ENCODE peak calls at places on chromosomes 12 and 14, in eight cellular contexts. C, O, H, M, E, T, I and P are unnamed samples.
A peak's percentile ranks its signal among the peaks of the same experiment; 100 is the strongest.

GRCh38 chr12:13362260-13362841 is 165.8 kb downstream of the EMP1 start:
- DNase-seq in E (no peak), T (no peak), H (peak; percentile 77), C (peak; percentile 53), I (peak; percentile 57), O (peak; percentile 43), M (peak; percentile 83), P (peak; percentile 63)

GRCh38 chr14:101564819-101565698 is 3.8 kb downstream of the DIO3 start:
- DNase-seq in H (no peak), E (no peak), O (no peak), M (peak; percentile 74), C (no peak), T (no peak), I (peak; percentile 40), P (peak; percentile 66)

GRCh38 chr12:64824500-64825142 is at the start of gene TBC1D30:
- DNase-seq in H (no peak), O (no peak), I (no peak), E (no peak), C (peak; percentile 25), M (peak; percentile 72), T (no peak), P (peak; percentile 75)

GRCh38 chr14:38786921-38787320 is 316.1 kb downstream of the SEC23A start:
- DNase-seq in M (no peak), I (no peak), C (no peak), O (no peak), E (no peak), T (no peak), H (no peak), P (no peak)

GRCh38 chr14:71237556-71237955 is 330.3 kb downstream of the PCNX1 start:
- DNase-seq in M (no peak), E (no peak), C (no peak), H (no peak), O (no peak), T (no peak), I (no peak), P (no peak)

GRCh38 chr14:79552778-79553177 is 658.5 kb downstream of the DIO2 start:
- DNase-seq in M (peak; percentile 55), T (no peak), E (no peak), H (no peak), I (no peak), C (no peak), O (no peak), P (peak; percentile 19)

GRCh38 chr12:96205909-96206308 is 11.7 kb downstream of the ELK3 start:
- DNase-seq in T (no peak), O (no peak), M (no peak), C (no peak), E (no peak), H (no peak), I (no peak), P (no peak)

GRCh38 chr14:96117101-96117897 is 78.1 kb downstream of the C14orf132 start:
- DNase-seq in I (no peak), E (no peak), C (no peak), T (no peak), M (no peak), H (no peak), O (no peak), P (no peak)

GRCh38 chr12:6074979-6075585 is 49.4 kb downstream of the VWF start:
- DNase-seq in E (no peak), M (peak; percentile 51), O (no peak), H (no peak), C (peak; percentile 41), I (no peak), T (no peak), P (peak; percentile 40)

GRCh38 chr12:6264402-6265037 is 46.0 kb upstream of the PLEKHG6 start:
- DNase-seq in T (no peak), M (no peak), H (no peak), C (no peak), I (no peak), E (no peak), O (no peak), P (no peak)

GRCh38 chr14:21107360-21107781 is 6.5 kb downstream of the TMEM253 start:
- DNase-seq in I (no peak), T (no peak), E (no peak), O (peak; percentile 34), H (peak; percentile 51), C (no peak), M (no peak), P (no peak)

GRCh38 chr14:103067231-103067954 is 10.0 kb upstream of the CDC42BPB start:
- DNase-seq in E (peak; percentile 62), M (no peak), I (peak; percentile 55), H (peak; percentile 73), T (no peak), C (peak; percentile 72), O (peak; percentile 71), P (no peak)

GRCh38 chr14:72745546-72745945 is 148.4 kb downstream of the DPF3 start:
- DNase-seq in C (peak; percentile 62), H (no peak), O (peak; percentile 83), T (no peak), E (peak; percentile 41), M (no peak), I (no peak), P (no peak)

GRCh38 chr12:50218386-50218785 is 51.2 kb upstream of the CERS5 start:
- DNase-seq in C (no peak), H (peak; percentile 91), O (no peak), I (no peak), M (no peak), T (no peak), E (no peak), P (no peak)

GRCh38 chr14:76701981-76702380 is 59.3 kb upstream of the VASH1 start:
- DNase-seq in C (peak; percentile 23), M (no peak), I (peak; percentile 79), E (no peak), T (no peak), H (no peak), O (no peak), P (no peak)

GRCh38 chr12:125330645-125331341 is 265.6 kb downstream of the AACS start:
- DNase-seq in T (peak; percentile 9), E (no peak), O (peak; percentile 2), M (peak; percentile 91), C (peak; percentile 37), H (peak; percentile 8), I (peak; percentile 68), P (peak; percentile 97)

GRCh38 chr14:94153750-94154350 is 20.3 kb upstream of the PPP4R4 start:
- DNase-seq in C (no peak), M (no peak), T (no peak), H (no peak), E (no peak), O (no peak), I (no peak), P (no peak)

GRCh38 chr14:51382506-51382905 is 142.5 kb downstream of the TMX1 start:
- DNase-seq in T (no peak), C (no peak), M (no peak), I (no peak), O (no peak), H (no peak), E (no peak), P (no peak)

GRCh38 chr12:111274820-111275219 is 94.1 kb downstream of the PHETA1 start:
- DNase-seq in O (no peak), C (no peak), E (no peak), T (no peak), H (peak; percentile 15), M (peak; percentile 33), I (no peak), P (no peak)

GRCh38 chr12:94596596-94596995 is 53.8 kb downstream of the TMCC3 start:
- DNase-seq in I (no peak), T (no peak), C (no peak), O (peak; percentile 47), H (no peak), M (no peak), E (no peak), P (no peak)

GRCh38 chr12:70366581-70367267 is 634 bp downstream of the KCNMB4 start:
- DNase-seq in I (peak; percentile 65), H (peak; percentile 37), E (no peak), C (peak; percentile 37), T (peak; percentile 58), M (peak; percentile 76), O (peak; percentile 22), P (peak; percentile 65)

GRCh38 chr14:68951051-68951797 is 27.9 kb downstream of the ACTN1 start:
- DNase-seq in O (peak; percentile 98), E (peak; percentile 78), H (peak; percentile 85), M (no peak), T (no peak), C (peak; percentile 93), I (peak; percentile 89), P (no peak)

DNA sequence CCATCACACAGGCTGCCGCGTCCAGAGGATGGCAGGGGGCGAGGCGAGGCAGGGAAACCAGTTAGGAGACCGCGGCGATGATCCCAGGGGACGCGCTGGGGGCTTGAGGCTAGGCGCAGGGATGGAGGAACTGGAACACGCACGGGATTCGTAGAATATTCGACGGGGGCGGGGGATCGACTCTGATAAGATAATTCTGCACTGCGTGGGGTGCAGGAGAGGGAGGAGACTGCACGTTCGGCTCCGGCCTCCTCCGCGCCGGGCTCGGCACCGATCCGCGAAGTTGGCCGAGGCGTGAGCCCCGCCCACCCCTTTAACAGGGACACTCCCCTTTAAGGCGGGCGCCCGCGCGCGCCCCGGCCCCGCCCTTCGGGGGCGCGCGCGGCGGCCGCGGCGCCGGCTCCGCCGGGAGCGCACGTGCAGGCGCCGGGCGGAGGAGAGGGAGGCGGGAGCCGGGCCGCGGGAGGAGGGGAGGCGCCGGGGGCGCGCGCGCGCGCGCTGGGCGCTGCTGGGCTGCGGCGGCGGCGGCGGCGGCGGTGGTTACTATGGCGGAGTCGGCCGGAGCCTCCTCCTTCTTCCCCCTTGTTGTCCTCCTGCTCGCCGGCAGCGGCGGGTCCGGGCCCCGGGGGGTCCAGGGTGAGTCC is at the start of gene ACVR1B:
- DNase-seq in I (peak; percentile 95), M (peak; percentile 97), E (peak; percentile 69), C (peak; percentile 95), T (peak; percentile 86), O (peak; percentile 85), H (peak; percentile 86), P (peak; percentile 90)
- TF ChIP-seq CTCF in I (no peak), M (no peak), E (no peak), C (no peak), T (no peak), O (no peak), H (no peak), P (no peak)

GRCh38 chr12:90854136-90854689 is 100.8 kb downstream of the CCER1 start:
- DNase-seq in H (peak; percentile 36), E (peak; percentile 7), T (no peak), I (no peak), C (peak; percentile 74), O (peak; percentile 79), M (peak; percentile 75), P (peak; percentile 27)
- TF ChIP-seq CTCF in H (peak; percentile 72), E (peak; percentile 85), T (peak; percentile 61), I (peak; percentile 59), C (peak; percentile 74), O (peak; percentile 82), M (peak; percentile 79), P (peak; percentile 82)

GRCh38 chr12:54961190-54961589 is 23.4 kb downstream of the TESPA1 start:
- DNase-seq in E (no peak), M (no peak), O (no peak), H (no peak), C (no peak), I (no peak), T (no peak), P (no peak)
- TF ChIP-seq CTCF in E (no peak), M (no peak), O (no peak), H (no peak), C (no peak), I (no peak), T (no peak), P (no peak)

DNA sequence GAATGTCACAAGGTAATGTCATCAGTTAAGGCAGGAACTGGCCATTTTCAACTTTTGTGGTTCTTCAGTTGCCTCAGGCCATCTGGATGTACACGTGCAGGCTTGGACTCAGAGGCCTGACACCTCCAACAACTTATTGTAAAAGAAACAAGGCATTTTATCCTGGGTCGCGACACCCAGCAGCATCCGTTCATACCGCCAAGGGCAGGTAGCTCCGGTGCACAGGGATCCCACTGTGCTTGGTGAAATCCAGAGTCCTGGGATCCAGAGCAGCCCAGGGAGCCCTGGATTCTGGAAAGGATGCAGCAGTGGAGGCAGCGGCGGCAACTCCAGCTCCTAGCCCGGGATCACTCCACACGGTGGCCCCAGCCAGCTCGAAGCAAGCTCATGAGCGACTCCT is 380.9 kb upstream of the STXBP6 start:
- DNase-seq in E (no peak), C (no peak), H (no peak), I (no peak), O (no peak), M (no peak), T (no peak), P (no peak)
- TF ChIP-seq CTCF in E (no peak), C (no peak), H (no peak), I (no peak), O (no peak), M (no peak), T (no peak), P (no peak)